ENCODE peak calls at places on chromosomes 13 and 19, in four cellular contexts. F is lower leg skin, A is tibial nerve, G is neural crest cell. L is an unnamed sample.

GRCh38 chr13:43786766-43787517 is at the start of gene ENOX1:
- DNase-seq in G (peak), A (no peak), F (no peak), L (peak)

GRCh38 chr19:29927944-29928669 is 13.9 kb upstream of the URI1 start:
- DNase-seq in F (no peak), G (peak), A (no peak), L (no peak)

GRCh38 chr13:112208656-112209055 is 141.7 kb downstream of the SOX1 start:
- DNase-seq in F (no peak), G (no peak), A (no peak), L (no peak)

GRCh38 chr13:93230466-93230865 is 3.9 kb downstream of the GPC6 start:
- DNase-seq in F (no peak), G (no peak), A (no peak), L (no peak)

GRCh38 chr13:95479706-95480105 is 72.8 kb upstream of the CLDN10 start:
- DNase-seq in F (no peak), A (no peak), G (no peak), L (no peak)

GRCh38 chr19:55479045-55479444 is 2.6 kb downstream of the ZNF628 start:
- DNase-seq in G (no peak), F (no peak), A (no peak), L (no peak)

GRCh38 chr19:18879579-18880373 is 16.2 kb downstream of the CERS1 start:
- DNase-seq in A (no peak), G (no peak), F (no peak), L (no peak)

GRCh38 chr13:112943309-112944125 is 25.5 kb upstream of the MCF2L start:
- DNase-seq in A (no peak), F (no peak), G (peak), L (no peak)

GRCh38 chr13:41284512-41285288 is 21.3 kb upstream of the MTRF1 start:
- DNase-seq in G (no peak), A (no peak), F (no peak), L (peak)

GRCh38 chr13:21326155-21327030 is 132.7 kb downstream of the ZDHHC20 start:
- DNase-seq in G (no peak), A (no peak), F (no peak), L (no peak)

GRCh38 chr19:13031917-13032623 is 36.8 kb downstream of the NFIX start:
- DNase-seq in G (no peak), A (no peak), F (no peak), L (no peak)

GRCh38 chr13:61685683-61686013 is 270.0 kb upstream of the PCDH20 start:
- DNase-seq in A (no peak), G (no peak), F (no peak), L (no peak)

GRCh38 chr19:861756-862528 is 2.5 kb downstream of the CFD start:
- DNase-seq in F (no peak), G (peak), A (no peak), L (peak)

GRCh38 chr13:64958106-64958505 is 2272.0 kb downstream of the PCDH9 start:
- DNase-seq in A (no peak), F (no peak), G (no peak), L (no peak)

GRCh38 chr19:47272448-47273312 is 2.0 kb upstream of the INAFM1 start:
- DNase-seq in A (peak), G (no peak), F (peak), L (no peak)

GRCh38 chr13:69959041-69959440 is 148.6 kb upstream of the ATXN8OS start:
- DNase-seq in F (no peak), A (no peak), G (no peak), L (no peak)

GRCh38 chr13:19810996-19811881 is 28.5 kb upstream of the PSPC1 start:
- DNase-seq in F (no peak), G (no peak), A (no peak), L (no peak)

GRCh38 chr13:50664961-50665360 is 178.5 kb downstream of the DLEU7 start:
- DNase-seq in A (no peak), G (no peak), F (no peak), L (no peak)

GRCh38 chr13:91020635-91021034 is 326.9 kb upstream of the MIR17HG start:
- DNase-seq in G (no peak), F (no peak), A (no peak), L (no peak)

GRCh38 chr13:91014696-91015095 is 332.8 kb upstream of the MIR17HG start:
- DNase-seq in F (no peak), G (no peak), A (no peak), L (no peak)

GRCh38 chr13:91017031-91017668 is 330.3 kb upstream of the MIR17HG start:
- DNase-seq in A (no peak), G (peak), F (no peak), L (no peak)

DNA sequence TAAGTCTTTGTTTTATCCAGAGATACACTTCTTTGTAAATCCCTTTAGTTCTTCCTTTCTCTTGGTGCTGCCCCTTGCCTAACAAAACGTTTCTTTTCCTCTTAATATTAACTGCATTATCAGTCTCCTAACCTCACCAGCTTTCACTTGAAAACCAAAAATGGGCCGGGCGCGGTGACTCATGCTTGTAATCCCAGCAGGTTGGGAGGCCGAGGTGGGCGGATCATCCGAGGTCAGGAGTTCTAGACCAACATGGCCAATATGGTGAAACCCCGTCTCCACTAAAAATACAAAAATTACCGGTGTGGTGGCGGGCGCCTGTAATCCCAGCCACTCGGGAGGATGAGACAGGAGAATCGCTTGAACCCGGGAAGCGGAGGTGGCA is 329.8 kb upstream of the MIR17HG start:
- DNase-seq in F (no peak), A (no peak), G (peak), L (no peak)
- TF ChIP-seq CTCF in F (no peak), A (no peak), G (no peak), L (no peak)

GRCh38 chr19:23305555-23305954 is 55.4 kb upstream of the ZNF724 start:
- DNase-seq in F (no peak), A (no peak), G (no peak), L (no peak)
- TF ChIP-seq CTCF in F (no peak), A (no peak), G (no peak), L (no peak)

GRCh38 chr19:3038214-3038613 is 9.1 kb upstream of the TLE2 start:
- DNase-seq in A (no peak), F (no peak), G (no peak), L (no peak)

GRCh38 chr19:3041756-3042517 is 12.9 kb upstream of the TLE2 start:
- DNase-seq in F (no peak), G (no peak), A (no peak), L (no peak)

GRCh38 chr19:3041302-3041701 is 12.2 kb upstream of the TLE2 start:
- DNase-seq in F (no peak), G (no peak), A (no peak), L (no peak)

GRCh38 chr19:3039125-3039524 is 10.0 kb upstream of the TLE2 start:
- DNase-seq in A (no peak), F (no peak), G (no peak), L (no peak)

GRCh38 chr19:3039641-3040077 is 10.6 kb upstream of the TLE2 start:
- DNase-seq in F (no peak), A (no peak), G (no peak), L (no peak)
- TF ChIP-seq CTCF in F (no peak), A (no peak), G (no peak), L (no peak)

DNA sequence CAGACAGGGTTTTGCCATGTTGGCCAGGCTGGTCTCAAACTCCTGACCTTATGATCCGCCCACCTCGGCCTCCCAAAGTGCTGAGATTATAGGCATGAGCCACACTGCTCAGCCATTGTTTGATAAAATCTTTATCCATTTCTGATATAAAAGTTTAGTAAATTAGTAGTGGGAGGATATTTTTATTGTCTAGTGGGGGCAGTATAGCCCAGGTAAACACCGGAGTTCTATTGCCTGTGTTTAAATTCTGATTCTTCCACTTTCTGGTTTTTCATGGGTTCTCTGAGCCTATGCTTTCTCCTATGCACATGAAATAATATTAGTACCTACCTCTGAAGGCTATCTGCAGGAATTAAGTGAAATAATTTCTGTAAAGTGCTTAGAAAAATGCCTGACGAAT is 20.1 kb upstream of the ARHGEF18 start:
- DNase-seq in G (no peak), A (no peak), F (no peak), L (no peak)
- TF ChIP-seq CTCF in G (no peak), A (no peak), F (no peak), L (no peak)

DNA sequence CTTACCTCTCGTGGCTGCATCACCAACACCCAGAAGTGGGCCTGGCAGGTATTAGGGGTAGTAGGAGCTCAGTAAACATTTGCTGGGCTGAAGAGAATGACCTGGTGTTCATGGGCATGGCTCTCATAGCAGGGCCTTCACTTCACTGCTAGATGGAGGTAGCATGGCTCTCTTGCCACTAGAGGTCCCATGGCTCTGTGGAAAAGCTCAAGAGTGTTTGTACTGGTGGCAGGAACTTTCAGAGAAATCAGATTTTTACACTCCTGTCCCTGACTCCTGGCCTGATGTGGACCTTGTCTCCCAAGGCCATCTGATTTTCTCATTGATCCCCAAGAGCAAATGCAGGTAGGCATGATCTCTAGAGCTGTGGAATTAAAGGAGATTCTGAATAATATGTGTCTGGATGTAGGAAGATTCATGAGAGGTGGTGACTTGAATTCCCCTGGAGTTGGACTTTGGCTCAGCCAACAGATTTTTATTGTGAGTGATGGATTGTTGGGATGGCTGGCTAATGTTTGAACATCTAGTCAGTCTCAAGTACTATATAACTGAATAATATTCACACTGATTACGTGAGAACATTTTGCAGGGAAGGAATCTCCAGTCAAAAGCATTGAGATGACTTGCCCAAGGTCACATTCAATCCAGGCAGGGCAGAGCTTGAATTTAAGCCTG is 5.8 kb downstream of the ZNF574 start:
- DNase-seq in A (no peak), F (no peak), G (no peak), L (no peak)
- TF ChIP-seq CTCF in A (peak), F (no peak), G (peak), L (peak)

DNA sequence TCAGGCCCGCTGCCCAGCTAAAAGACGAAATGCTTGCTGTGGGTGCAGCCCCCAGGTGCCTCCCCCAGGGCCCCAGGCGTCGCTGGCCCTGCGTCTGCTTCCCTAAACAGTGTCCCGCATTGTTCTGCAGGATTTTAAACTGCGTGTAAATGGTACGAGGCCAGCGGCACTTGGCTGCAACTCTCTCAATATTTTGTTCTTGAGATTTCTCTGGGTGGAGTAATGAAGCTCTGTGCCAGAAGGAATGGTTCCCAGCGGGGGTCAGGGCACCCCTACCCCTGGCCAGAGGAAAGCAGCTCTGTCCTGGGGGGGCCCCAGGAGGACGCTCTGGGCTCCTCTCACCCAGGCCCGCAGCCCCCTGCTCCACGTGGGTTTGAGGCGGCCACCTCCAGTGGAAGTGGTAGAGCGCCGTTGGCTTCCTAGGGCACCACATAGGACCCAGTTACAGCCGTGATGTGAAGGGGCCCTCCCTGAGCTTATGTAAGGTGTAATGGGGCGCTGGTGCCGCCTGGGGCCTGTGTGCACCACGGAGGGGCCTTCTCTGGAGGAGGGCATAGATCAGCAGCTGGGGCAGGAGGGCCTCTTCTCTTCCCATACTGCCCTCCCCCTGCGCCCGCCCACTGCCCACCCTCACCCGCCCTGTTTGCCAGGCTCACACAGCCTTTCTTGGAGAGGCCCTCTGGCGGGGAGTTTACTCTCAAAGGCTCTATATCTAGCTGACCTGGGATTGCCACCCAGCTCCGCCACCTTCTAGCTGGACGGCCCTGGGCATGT is 19.8 kb downstream of the PAK4 start:
- DNase-seq in F (no peak), G (no peak), A (no peak), L (no peak)
- TF ChIP-seq CTCF in F (no peak), G (no peak), A (peak), L (no peak)

GRCh38 chr13:101785858-101786257 is 333.4 kb downstream of the ITGBL1 start:
- DNase-seq in G (peak), A (no peak), F (no peak), L (no peak)
- TF ChIP-seq CTCF in G (peak), A (no peak), F (no peak), L (peak)

GRCh38 chr13:28744091-28744536 is 25.3 kb upstream of the SLC46A3 start:
- DNase-seq in F (peak), A (no peak), G (no peak), L (peak)

GRCh38 chr13:28741080-28741479 is 22.3 kb upstream of the SLC46A3 start:
- DNase-seq in A (no peak), G (no peak), F (no peak), L (no peak)

GRCh38 chr13:28743045-28743444 is 24.3 kb upstream of the SLC46A3 start:
- DNase-seq in F (no peak), A (no peak), G (no peak), L (no peak)

GRCh38 chr13:28744656-28745055 is 25.9 kb upstream of the SLC46A3 start:
- DNase-seq in A (no peak), G (no peak), F (no peak), L (no peak)

DNA sequence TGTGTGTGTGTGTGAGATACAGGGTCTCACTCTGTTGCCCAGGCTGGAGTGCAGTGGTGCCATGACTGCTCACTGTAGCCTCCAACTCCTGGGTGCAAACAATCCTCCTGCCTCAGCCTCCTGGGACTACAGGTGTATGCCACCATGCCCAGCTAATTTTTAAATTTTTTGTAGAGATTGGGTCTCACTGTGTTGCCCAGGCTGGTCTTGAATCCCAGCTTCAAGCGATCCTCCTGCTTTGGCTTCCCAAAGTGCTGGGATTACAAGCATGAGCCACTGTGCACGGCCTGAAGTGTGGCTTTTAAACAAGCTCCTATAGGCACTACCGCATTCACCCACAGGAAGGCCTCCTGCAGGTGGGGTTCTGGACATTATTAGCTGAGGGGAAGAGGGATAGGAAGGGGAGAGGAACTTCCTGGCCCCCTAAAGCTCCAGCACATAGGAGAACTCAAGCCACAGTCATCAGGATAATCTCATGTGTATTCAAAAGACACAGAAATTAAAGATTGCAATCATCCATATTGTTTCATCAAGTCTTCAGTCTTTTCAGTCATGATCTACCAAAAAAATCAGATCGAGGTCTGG is 24.8 kb upstream of the SLC46A3 start:
- DNase-seq in F (no peak), A (no peak), G (no peak), L (peak)
- TF ChIP-seq CTCF in F (no peak), A (no peak), G (no peak), L (no peak)

GRCh38 chr13:90365130-90365529 is 982.4 kb upstream of the MIR17HG start:
- DNase-seq in G (no peak), F (no peak), A (no peak), L (no peak)
- TF ChIP-seq CTCF in G (peak), F (no peak), A (no peak), L (peak)

L was measured in osteocyte.